ENCODE peak calls at places on chromosomes 12 and 14, in ten cellular contexts. N, A, G, L, F, K, Z, H, C and X are unnamed samples.

GRCh38 chr14:21852061-21852664 is 178.5 kb upstream of the OR4E1 start:
- DNase-seq in N (peak; percentile 77), A (no peak), G (no peak), L (peak; percentile 17), F (no peak), K (no peak), Z (peak; percentile 19), H (peak; percentile 45), C (peak; percentile 51), X (peak; percentile 18)

GRCh38 chr12:127107744-127108143 is 1159.2 kb upstream of the TMEM132C start:
- DNase-seq in N (no peak), A (no peak), G (no peak), L (peak; percentile 92), F (peak; percentile 80), K (no peak), Z (no peak), H (no peak), C (no peak), X (no peak)

GRCh38 chr14:53391631-53392030 is 238.5 kb upstream of the DDHD1 start:
- DNase-seq in N (no peak), A (no peak), G (peak; percentile 97), L (peak; percentile 98), F (no peak), K (peak; percentile 43), Z (no peak), H (no peak), C (no peak), X (peak; percentile 27)

GRCh38 chr14:91100086-91100485 is 13.8 kb upstream of the DGLUCY start:
- DNase-seq in N (no peak), A (no peak), G (no peak), L (no peak), F (no peak), K (no peak), Z (no peak), H (no peak), C (no peak), X (no peak)

GRCh38 chr12:88729196-88729595 is 148.9 kb upstream of the KITLG start:
- DNase-seq in N (no peak), A (no peak), G (no peak), L (no peak), F (no peak), K (no peak), Z (no peak), H (no peak), C (no peak), X (no peak)

GRCh38 chr12:15446798-15447197 is 124.5 kb downstream of the PTPRO start:
- DNase-seq in N (no peak), A (no peak), G (peak; percentile 71), L (peak; percentile 96), F (peak; percentile 68), K (no peak), Z (no peak), H (no peak), C (no peak), X (peak; percentile 43)

GRCh38 chr14:75806247-75806876 is 145.3 kb downstream of the TTLL5 start:
- DNase-seq in N (peak; percentile 52), A (no peak), G (no peak), L (no peak), F (no peak), K (no peak), Z (no peak), H (no peak), C (no peak), X (no peak)

GRCh38 chr14:102050625-102051024 is 36.2 kb downstream of the HSP90AA1 start:
- DNase-seq in N (no peak), A (no peak), G (peak; percentile 89), L (no peak), F (no peak), K (no peak), Z (no peak), H (peak; percentile 77), C (no peak), X (no peak)

GRCh38 chr12:132081423-132081822 is 62.7 kb downstream of the DDX51 start:
- DNase-seq in N (no peak), A (no peak), G (no peak), L (no peak), F (no peak), K (no peak), Z (no peak), H (no peak), C (no peak), X (no peak)

GRCh38 chr12:67270622-67271021 is 1.5 kb downstream of the CAND1 start:
- DNase-seq in N (no peak), A (no peak), G (no peak), L (no peak), F (no peak), K (no peak), Z (no peak), H (no peak), C (no peak), X (no peak)

GRCh38 chr12:32697445-32697844 is 18.3 kb downstream of the DNM1L start:
- DNase-seq in N (no peak), A (no peak), G (no peak), L (no peak), F (no peak), K (no peak), Z (no peak), H (no peak), C (no peak), X (no peak)

GRCh38 chr12:28540324-28540714 is 350.1 kb downstream of the CCDC91 start:
- DNase-seq in N (no peak), A (no peak), G (peak; percentile 3), L (no peak), F (no peak), K (no peak), Z (no peak), H (no peak), C (no peak), X (no peak)

GRCh38 chr14:33949051-33950037 is 1.5 kb downstream of the EGLN3 start:
- DNase-seq in N (no peak), A (no peak), G (no peak), L (no peak), F (no peak), K (no peak), Z (no peak), H (no peak), C (no peak), X (no peak)

GRCh38 chr14:23916446-23916845 is 37.1 kb upstream of the DHRS4 start:
- DNase-seq in N (no peak), A (no peak), G (no peak), L (no peak), F (no peak), K (no peak), Z (no peak), H (no peak), C (no peak), X (no peak)

GRCh38 chr12:124030510-124030909 is 57.5 kb downstream of the ZNF664 start:
- DNase-seq in N (no peak), A (peak; percentile 27), G (peak; percentile 87), L (no peak), F (no peak), K (no peak), Z (no peak), H (peak; percentile 37), C (no peak), X (peak; percentile 85)

GRCh38 chr14:50044040-50044651 is 72.2 kb downstream of the VCPKMT start:
- DNase-seq in N (no peak), A (no peak), G (no peak), L (no peak), F (no peak), K (no peak), Z (no peak), H (no peak), C (no peak), X (peak; percentile 46)

GRCh38 chr12:46701356-46701755 is 124.4 kb downstream of the SLC38A4 start:
- DNase-seq in N (no peak), A (no peak), G (no peak), L (no peak), F (no peak), K (no peak), Z (peak; percentile 45), H (no peak), C (no peak), X (no peak)

GRCh38 chr12:75437564-75437963 is 43.0 kb upstream of the GLIPR1 start:
- DNase-seq in N (no peak), A (no peak), G (peak; percentile 44), L (peak; percentile 53), F (no peak), K (no peak), Z (no peak), H (no peak), C (no peak), X (peak; percentile 69)
- TF ChIP-seq CTCF in N (no peak), A (no peak), G (no peak), L (peak; percentile 52), F (no peak), K (peak; percentile 36), Z (peak; percentile 17), H (peak; percentile 31), C (no peak), X (peak; percentile 65)

GRCh38 chr12:113359939-113360748 is 1.8 kb downstream of the PLBD2 start:
- DNase-seq in N (no peak), A (no peak), G (peak; percentile 22), L (no peak), F (no peak), K (no peak), Z (no peak), H (peak; percentile 82), C (peak; percentile 23), X (peak; percentile 21)
- TF ChIP-seq CTCF in N (no peak), A (no peak), G (peak; percentile 26), L (no peak), F (no peak), K (peak; percentile 27), Z (peak; percentile 35), H (no peak), C (no peak), X (peak; percentile 16)

GRCh38 chr12:55820679-55821078 is 2.8 kb downstream of the ORMDL2 start:
- DNase-seq in N (no peak), A (no peak), G (no peak), L (no peak), F (no peak), K (no peak), Z (no peak), H (no peak), C (no peak), X (peak; percentile 42)
- TF ChIP-seq CTCF in N (no peak), A (no peak), G (peak; percentile 20), L (peak; percentile 32), F (peak; percentile 47), K (peak; percentile 46), Z (peak; percentile 31), H (no peak), C (no peak), X (peak; percentile 31)

GRCh38 chr12:109717390-109718357 is 4.0 kb downstream of the FAM222A start:
- DNase-seq in N (no peak), A (no peak), G (no peak), L (no peak), F (no peak), K (no peak), Z (peak; percentile 91), H (peak; percentile 64), C (no peak), X (no peak)

GRCh38 chr12:109718390-109718789 is 4.8 kb downstream of the FAM222A start:
- DNase-seq in N (no peak), A (no peak), G (no peak), L (no peak), F (no peak), K (no peak), Z (no peak), H (no peak), C (no peak), X (no peak)

GRCh38 chr12:109720152-109720855 is 6.7 kb downstream of the FAM222A start:
- DNase-seq in N (no peak), A (no peak), G (no peak), L (no peak), F (no peak), K (no peak), Z (no peak), H (peak; percentile 75), C (no peak), X (no peak)

GRCh38 chr12:109720856-109721189 is 7.2 kb downstream of the FAM222A start:
- DNase-seq in N (no peak), A (no peak), G (no peak), L (no peak), F (no peak), K (no peak), Z (no peak), H (no peak), C (no peak), X (no peak)

GRCh38 chr12:109719123-109720022 is 5.7 kb downstream of the FAM222A start:
- DNase-seq in N (no peak), A (no peak), G (no peak), L (no peak), F (no peak), K (no peak), Z (peak; percentile 56), H (peak; percentile 54), C (no peak), X (no peak)
- TF ChIP-seq CTCF in N (no peak), A (no peak), G (peak; percentile 3), L (peak; percentile 29), F (peak; percentile 40), K (peak; percentile 37), Z (peak; percentile 60), H (peak; percentile 34), C (no peak), X (peak; percentile 8)